ENCODE peak calls at places on chromosomes 2 and 18, in five cellular contexts. N is K562, Q is HFFc6, Y is foreskin keratinocyte, X is BJ. G is an unnamed sample.

GRCh38 chr2:217785544-217786045 is 217.2 kb downstream of the TNS1 start:
- DNase-seq in N (peak; percentile 71), Q (peak; percentile 38), Y (peak; percentile 31), X (no peak), G (peak; percentile 30)

GRCh38 chr2:20108655-20109396 is 57.4 kb upstream of the LAPTM4A start:
- DNase-seq in N (no peak), Q (no peak), Y (no peak), X (no peak), G (no peak)

GRCh38 chr2:68187329-68187728 is 29.6 kb downstream of the PNO1 start:
- DNase-seq in N (no peak), Q (no peak), Y (no peak), X (no peak), G (no peak)

GRCh38 chr18:58669731-58670379 is 1.4 kb upstream of the MALT1 start:
- DNase-seq in N (no peak), Q (peak; percentile 39), Y (peak; percentile 93), X (no peak), G (no peak)

GRCh38 chr2:7777668-7778067 is 860.5 kb downstream of the RNF144A start:
- DNase-seq in N (no peak), Q (no peak), Y (no peak), X (no peak), G (no peak)

GRCh38 chr2:205462681-205463345 is 219.5 kb upstream of the NRP2 start:
- DNase-seq in N (no peak), Q (peak; percentile 50), Y (peak; percentile 24), X (no peak), G (no peak)

GRCh38 chr18:27428120-27428519 is 243.0 kb upstream of the CHST9 start:
- DNase-seq in N (no peak), Q (no peak), Y (no peak), X (no peak), G (no peak)

GRCh38 chr2:218885981-218886447 is 5.4 kb downstream of the WNT10A start:
- DNase-seq in N (no peak), Q (no peak), Y (peak; percentile 18), X (no peak), G (no peak)

GRCh38 chr2:65554765-65555561 is 122.6 kb upstream of the SPRED2 start:
- DNase-seq in N (no peak), Q (peak; percentile 45), Y (no peak), X (no peak), G (no peak)

GRCh38 chr2:36267194-36267593 is 88.4 kb upstream of the CRIM1 start:
- DNase-seq in N (no peak), Q (no peak), Y (no peak), X (no peak), G (no peak)

GRCh38 chr2:72827999-72828646 is 2.3 kb upstream of the EXOC6B start:
- DNase-seq in N (no peak), Q (peak; percentile 65), Y (peak; percentile 96), X (peak; percentile 33), G (peak; percentile 24)

GRCh38 chr2:144071461-144071860 is 448.5 kb downstream of the ZEB2 start:
- DNase-seq in N (no peak), Q (peak; percentile 71), Y (no peak), X (no peak), G (no peak)

GRCh38 chr2:27655155-27655951 is 8.1 kb downstream of the SUPT7L start:
- DNase-seq in N (no peak), Q (peak; percentile 49), Y (no peak), X (no peak), G (no peak)

GRCh38 chr2:47653909-47654789 is 128.8 kb upstream of the MSH6 start:
- DNase-seq in N (peak; percentile 48), Q (no peak), Y (peak; percentile 59), X (no peak), G (no peak)
- TF ChIP-seq CTCF in N (peak; percentile 73), Q (peak; percentile 27), Y (peak; percentile 29), X (peak; percentile 13), G (peak; percentile 6)

GRCh38 chr18:8952796-8953760 is 149.4 kb upstream of the NDUFV2 start:
- DNase-seq in N (no peak), Q (peak; percentile 96), Y (peak; percentile 70), X (peak; percentile 88), G (peak; percentile 79)
- TF ChIP-seq CTCF in N (no peak), Q (peak; percentile 50), Y (no peak), X (peak; percentile 29), G (peak; percentile 42)

DNA sequence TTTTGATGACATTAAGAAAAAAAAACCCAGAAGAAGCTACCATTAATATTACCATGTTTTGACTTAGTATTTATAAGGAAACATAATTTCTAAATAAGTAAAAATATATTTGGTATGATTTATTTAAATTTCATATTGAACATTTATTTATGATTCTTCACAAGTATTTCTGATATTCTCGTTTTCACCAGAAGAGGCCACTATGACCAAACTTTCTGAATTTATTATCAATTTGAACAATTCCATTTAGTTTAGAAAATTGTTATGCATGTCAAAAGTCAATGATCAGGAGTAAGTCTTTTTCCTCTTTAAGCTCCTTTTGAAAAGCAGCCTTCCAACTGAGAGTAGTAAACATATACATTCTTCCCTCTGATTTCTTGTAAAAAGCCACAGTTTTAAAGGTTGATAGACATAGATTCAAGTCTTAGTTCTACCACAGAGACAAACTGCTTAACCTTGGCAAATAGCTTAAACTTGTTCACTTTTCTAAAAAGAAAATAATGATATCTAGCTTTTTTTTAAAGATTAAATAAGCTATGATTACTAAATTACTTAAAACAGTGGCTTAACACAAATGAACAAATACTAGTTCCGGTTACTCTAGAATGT is 329.9 kb downstream of the TRIB2 start:
- DNase-seq in N (no peak), Q (peak; percentile 8), Y (no peak), X (no peak), G (no peak)
- TF ChIP-seq CTCF in N (no peak), Q (peak; percentile 77), Y (peak; percentile 68), X (peak; percentile 26), G (peak; percentile 27)

DNA sequence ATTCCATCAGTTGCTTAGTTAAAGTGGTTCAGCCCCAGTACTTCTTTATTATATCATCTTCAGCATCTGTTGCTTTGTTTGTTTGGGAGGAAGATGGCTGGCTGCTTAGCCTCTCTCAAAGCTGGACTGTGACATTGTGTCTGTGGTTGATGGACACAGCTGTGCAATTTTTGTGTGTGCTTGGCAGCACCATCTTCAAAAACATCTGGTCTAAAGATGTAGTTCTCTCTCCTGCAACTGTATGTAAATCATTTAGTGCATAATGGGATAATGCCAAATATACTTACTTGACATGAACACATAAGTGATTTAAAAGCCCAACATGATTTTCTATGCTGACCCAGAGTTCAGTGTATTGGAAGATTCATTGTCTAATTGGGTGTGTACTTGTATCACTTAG is 112.1 kb downstream of the MAP4K4 start:
- DNase-seq in N (no peak), Q (no peak), Y (no peak), X (peak; percentile 68), G (no peak)
- TF ChIP-seq CTCF in N (no peak), Q (no peak), Y (no peak), X (no peak), G (no peak)

GRCh38 chr18:44969214-44969842 is 288.6 kb downstream of the SETBP1 start:
- DNase-seq in N (no peak), Q (no peak), Y (no peak), X (no peak), G (no peak)

GRCh38 chr18:44968336-44968735 is 287.6 kb downstream of the SETBP1 start:
- DNase-seq in N (no peak), Q (no peak), Y (no peak), X (no peak), G (no peak)

GRCh38 chr18:44977856-44978255 is 297.2 kb downstream of the SETBP1 start:
- DNase-seq in N (no peak), Q (no peak), Y (no peak), X (no peak), G (no peak)

GRCh38 chr18:44974174-44974573 is 293.5 kb downstream of the SETBP1 start:
- DNase-seq in N (no peak), Q (no peak), Y (no peak), X (no peak), G (no peak)

DNA sequence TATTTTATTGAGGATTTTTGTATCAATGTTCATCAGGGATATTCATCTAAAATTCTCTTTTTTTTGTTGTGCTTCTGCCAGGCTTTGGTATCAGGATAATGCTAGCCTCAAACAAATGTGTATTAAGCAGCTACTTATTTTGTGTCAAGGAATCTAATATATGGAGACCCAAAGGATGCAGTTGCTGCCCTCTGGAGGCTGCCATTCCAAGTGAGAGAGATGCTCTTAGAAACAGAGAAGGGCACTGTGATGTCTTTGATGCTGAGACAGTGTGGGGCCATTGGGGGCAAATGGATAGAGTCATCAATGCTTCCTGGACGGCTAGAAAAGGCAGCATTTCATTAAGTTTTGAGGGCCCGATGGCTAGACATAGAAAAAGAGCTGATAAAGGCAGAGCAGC is 292.6 kb downstream of the SETBP1 start:
- DNase-seq in N (no peak), Q (no peak), Y (no peak), X (no peak), G (no peak)
- TF ChIP-seq CTCF in N (no peak), Q (no peak), Y (peak; percentile 49), X (peak; percentile 22), G (peak; percentile 12)

DNA sequence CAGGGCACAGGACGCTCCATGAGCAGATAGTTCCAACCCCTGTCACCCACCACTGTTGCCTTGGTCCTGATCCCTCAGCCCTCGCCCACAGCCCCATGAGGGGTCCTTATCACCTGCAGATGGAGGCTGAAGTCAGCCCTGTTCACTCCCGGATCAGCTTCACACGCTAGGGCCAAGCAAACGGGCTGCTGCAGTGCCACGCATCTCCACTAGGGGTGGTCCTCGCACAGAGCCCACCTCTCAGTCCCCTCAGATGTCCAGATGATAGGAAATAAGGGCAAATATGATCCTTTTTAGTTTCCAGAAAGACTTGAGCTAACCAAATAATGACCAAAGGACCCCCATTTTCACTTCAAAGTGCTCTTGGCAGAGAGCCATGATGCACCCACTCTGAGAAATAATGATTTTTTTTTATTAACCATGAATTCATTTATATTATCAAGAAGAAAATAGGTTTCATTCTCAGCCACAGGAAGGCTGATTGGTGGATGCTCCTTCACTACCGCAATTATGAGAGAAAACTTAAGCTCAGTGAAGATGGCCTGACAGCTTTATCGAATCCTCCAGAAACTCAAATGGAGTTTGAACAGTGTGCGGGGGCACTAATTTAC is 71.9 kb upstream of the KLHL29 start:
- DNase-seq in N (peak; percentile 75), Q (no peak), Y (no peak), X (no peak), G (no peak)
- TF ChIP-seq CTCF in N (peak; percentile 85), Q (peak; percentile 81), Y (peak; percentile 51), X (peak; percentile 60), G (peak; percentile 58)

GRCh38 chr2:240811346-240812300 is 8.4 kb downstream of the KIF1A start:
- DNase-seq in N (no peak), Q (no peak), Y (no peak), X (no peak), G (no peak)

GRCh38 chr2:240810621-240811020 is 9.4 kb downstream of the KIF1A start:
- DNase-seq in N (no peak), Q (no peak), Y (no peak), X (no peak), G (no peak)

GRCh38 chr2:240809276-240809675 is 10.7 kb downstream of the KIF1A start:
- DNase-seq in N (no peak), Q (no peak), Y (no peak), X (no peak), G (no peak)

GRCh38 chr2:240812301-240812680 is 7.7 kb downstream of the KIF1A start:
- DNase-seq in N (no peak), Q (no peak), Y (no peak), X (no peak), G (no peak)

GRCh38 chr2:240810199-240810598 is 9.8 kb downstream of the KIF1A start:
- DNase-seq in N (no peak), Q (no peak), Y (no peak), X (no peak), G (no peak)
- TF ChIP-seq CTCF in N (no peak), Q (peak; percentile 61), Y (no peak), X (peak; percentile 2), G (no peak)